ENCODE peak calls at places on chromosomes 5 and 9, in six cellular contexts. T, M, K, F, I and N are unnamed samples.

GRCh38 chr5:86838078-86838477 is 220.3 kb downstream of the COX7C start:
- DNase-seq in M (no peak), T (no peak), K (no peak), F (no peak), I (no peak), N (no peak)

GRCh38 chr5:111296570-111296969 is 72.4 kb downstream of the CAMK4 start:
- DNase-seq in K (no peak), T (no peak), F (no peak), I (no peak), M (no peak), N (no peak)

GRCh38 chr5:139058121-139058520 is 140.0 kb downstream of the SIL1 start:
- DNase-seq in T (no peak), M (no peak), F (no peak), K (no peak), I (no peak), N (peak)

GRCh38 chr9:106769331-106769730 is 93.6 kb upstream of the ZNF462 start:
- DNase-seq in K (no peak), I (no peak), M (no peak), F (no peak), T (peak), N (no peak)

GRCh38 chr9:79623799-79624721 is 52.3 kb downstream of the TLE4 start:
- DNase-seq in K (no peak), F (peak), M (peak), I (no peak), T (no peak), N (no peak)

GRCh38 chr5:79330071-79330470 is 94.1 kb downstream of the JMY start:
- DNase-seq in I (no peak), F (peak), T (no peak), K (no peak), M (no peak), N (no peak)

GRCh38 chr9:91954841-91955471 is 4.9 kb upstream of the ROR2 start:
- DNase-seq in K (peak), F (peak), M (peak), T (peak), I (no peak), N (peak)

GRCh38 chr9:97500263-97500662 is 1.2 kb upstream of the TMOD1 start:
- DNase-seq in F (no peak), I (no peak), T (no peak), K (no peak), M (no peak), N (no peak)

GRCh38 chr9:97696025-97696822 is 916 bp downstream of the XPA start:
- DNase-seq in F (peak), K (no peak), T (no peak), M (no peak), I (no peak), N (no peak)

GRCh38 chr5:176388003-176388340 is 426 bp downstream of the NOP16 start:
- DNase-seq in T (peak), M (no peak), K (no peak), I (no peak), F (no peak), N (no peak)

GRCh38 chr5:149959406-149960236 is 937 bp upstream of the SLC26A2 start:
- DNase-seq in F (peak), M (peak), T (peak), I (peak), K (peak), N (no peak)

GRCh38 chr9:30120654-30121053 is 2263.8 kb upstream of the ACO1 start:
- DNase-seq in M (no peak), F (peak), K (no peak), I (no peak), T (no peak), N (no peak)

GRCh38 chr5:96388186-96388585 is 44.9 kb downstream of the PCSK1 start:
- DNase-seq in T (peak), I (no peak), F (no peak), M (no peak), K (peak), N (no peak)

GRCh38 chr5:31106742-31107546 is 86.5 kb upstream of the CDH6 start:
- DNase-seq in M (no peak), T (peak), K (no peak), I (no peak), F (peak), N (no peak)

GRCh38 chr5:53482717-53483638 is 2.5 kb downstream of the FST start:
- DNase-seq in T (no peak), K (no peak), M (peak), F (peak), I (no peak), N (no peak)

GRCh38 chr9:131418143-131419028 is 24.5 kb downstream of the PRRC2B start:
- DNase-seq in I (no peak), M (no peak), K (no peak), F (no peak), T (no peak), N (no peak)

GRCh38 chr9:133408042-133408441 is 9.8 kb downstream of the REXO4 start:
- DNase-seq in K (no peak), M (no peak), F (no peak), I (no peak), T (no peak), N (no peak)